ENCODE peak calls at places on chromosomes 2 and 18, in six cellular contexts. B is ACHN; I is stimulated activated effector memory CD8-positive, alpha-beta T cell treated with anti-CD3 and anti-CD28 coated beads, Interleukin-12 subunit alpha, Interleukin-12 subunit beta, amount 100 ng/mL, for 72 hours; V is fibroblast of the conjunctiva; T is central memory CD8-positive, alpha-beta T cell; C is IMR-90. Y is an unnamed sample.

GRCh38 chr2:63055510-63056308 is 5.1 kb downstream of the OTX1 start:
- DNase-seq in V (no peak), C (no peak), B (no peak), T (no peak), I (no peak), Y (no peak)

GRCh38 chr2:88097891-88098557 is 29.8 kb downstream of the FABP1 start:
- DNase-seq in B (no peak), I (no peak), V (no peak), C (no peak), T (no peak), Y (no peak)

GRCh38 chr2:190410171-190410570 is 2.0 kb downstream of the MFSD6 start:
- DNase-seq in B (no peak), C (no peak), V (no peak), I (no peak), T (no peak), Y (no peak)

GRCh38 chr18:60893331-60894114 is 439.7 kb upstream of the CDH20 start:
- DNase-seq in B (no peak), I (no peak), V (no peak), C (no peak), T (no peak), Y (no peak)

GRCh38 chr18:64851796-64852195 is 702.9 kb upstream of the LINC00305 start:
- DNase-seq in V (no peak), I (no peak), B (no peak), C (no peak), T (no peak), Y (no peak)

GRCh38 chr18:11850821-11851155 is 425 bp upstream of the CHMP1B start:
- DNase-seq in T (no peak), B (peak), C (no peak), I (no peak), V (peak), Y (no peak)

GRCh38 chr18:23970161-23971153 is 44.1 kb upstream of the TTC39C start:
- DNase-seq in I (no peak), C (no peak), V (no peak), T (no peak), B (no peak), Y (no peak)

GRCh38 chr2:38751847-38752410 is 768 bp upstream of the SRSF7 start:
- DNase-seq in B (peak), V (no peak), C (peak), I (no peak), T (no peak), Y (peak)

GRCh38 chr18:22399949-22400348 is 17.8 kb downstream of the CTAGE1 start:
- DNase-seq in V (no peak), C (peak), I (no peak), B (no peak), T (no peak), Y (no peak)

GRCh38 chr2:231621051-231621879 is 28.6 kb downstream of the TEX44 start:
- DNase-seq in B (no peak), I (no peak), C (no peak), V (no peak), T (no peak), Y (no peak)

GRCh38 chr2:98453531-98453930 is 8.9 kb downstream of the INPP4A start:
- DNase-seq in C (no peak), I (no peak), B (no peak), T (no peak), V (no peak), Y (no peak)

GRCh38 chr2:133566967-133567645 is 1.2 kb downstream of the NCKAP5 start:
- DNase-seq in V (peak), I (no peak), T (no peak), C (peak), B (peak), Y (no peak)

GRCh38 chr2:156890498-156891148 is 366.9 kb upstream of the GALNT5 start:
- DNase-seq in B (no peak), C (no peak), I (no peak), T (no peak), V (no peak), Y (no peak)

GRCh38 chr18:77650799-77651385 is 401.2 kb downstream of the GALR1 start:
- DNase-seq in I (peak), C (no peak), V (peak), T (peak), B (peak), Y (peak)

GRCh38 chr2:27003003-27003402 is 29.8 kb upstream of the TMEM214 start:
- DNase-seq in B (no peak), V (no peak), I (no peak), C (peak), T (no peak), Y (no peak)

GRCh38 chr18:13254971-13255927 is 36.7 kb downstream of the LDLRAD4 start:
- DNase-seq in B (no peak), I (no peak), T (no peak), C (no peak), V (no peak), Y (no peak)

GRCh38 chr18:48264508-48264907 is 144.7 kb downstream of the ZBTB7C start:
- DNase-seq in B (no peak), C (no peak), T (no peak), I (no peak), V (no peak), Y (no peak)

GRCh38 chr2:218370410-218371063 is 11.5 kb upstream of the SLC11A1 start:
- DNase-seq in T (no peak), C (peak), I (no peak), V (no peak), B (no peak), Y (no peak)

GRCh38 chr18:3230401-3231334 is 10.9 kb upstream of the MYOM1 start:
- DNase-seq in T (no peak), B (peak), I (no peak), V (peak), C (peak), Y (no peak)

GRCh38 chr18:8750954-8751415 is 45.6 kb downstream of the MTCL1 start:
- DNase-seq in B (no peak), I (no peak), V (peak), C (peak), T (no peak), Y (no peak)

GRCh38 chr2:190585000-190585678 is 50.6 kb upstream of the NEMP2 start:
- DNase-seq in I (no peak), V (peak), C (no peak), B (no peak), T (no peak), Y (no peak)

GRCh38 chr2:111653913-111654312 is 230.1 kb downstream of the ANAPC1 start:
- DNase-seq in C (no peak), T (no peak), B (no peak), I (peak), V (no peak), Y (no peak)

GRCh38 chr2:231318436-231318835 is 77.1 kb upstream of the B3GNT7 start:
- DNase-seq in C (no peak), T (no peak), V (no peak), I (no peak), B (no peak), Y (peak)

GRCh38 chr2:73069855-73070650 is 1.5 kb downstream of the SFXN5 start:
- DNase-seq in B (peak), I (no peak), V (no peak), C (peak), T (no peak), Y (no peak)

GRCh38 chr2:119545754-119546445 is 1.7 kb downstream of the CFAP221 start:
- DNase-seq in C (no peak), B (peak), I (no peak), T (no peak), V (no peak), Y (no peak)

GRCh38 chr18:78514910-78515670 is 464.5 kb upstream of the SALL3 start:
- DNase-seq in B (no peak), T (no peak), V (no peak), I (no peak), C (no peak), Y (no peak)

GRCh38 chr18:69401475-69402218 is 959 bp downstream of the DOK6 start:
- DNase-seq in V (no peak), T (no peak), I (no peak), B (no peak), C (peak), Y (peak)

GRCh38 chr2:215828528-215829184 is 184.7 kb downstream of the MREG start:
- DNase-seq in V (peak), B (peak), I (no peak), C (peak), T (no peak), Y (peak)

GRCh38 chr2:60745761-60746160 is 10.3 kb upstream of the PAPOLG start:
- DNase-seq in I (no peak), V (no peak), T (no peak), B (no peak), C (no peak), Y (no peak)

GRCh38 chr18:31225668-31226067 is 63.0 kb upstream of the DSC1 start:
- DNase-seq in B (peak), C (peak), I (no peak), T (no peak), V (no peak), Y (no peak)

GRCh38 chr2:17851731-17852585 is 26.5 kb upstream of the KCNS3 start:
- DNase-seq in T (no peak), B (peak), C (peak), I (peak), V (peak), Y (peak)

GRCh38 chr2:143451622-143452021 is 322.4 kb downstream of the ARHGAP15 start:
- DNase-seq in B (peak), C (peak), I (no peak), T (no peak), V (no peak), Y (peak)